ENCODE peak calls at places on chromosome 12, in ten cellular contexts. One of them, this sample, is unnamed. For H3K27me3, the result is how much of the 10 kb centered on the place peaks cover.

GRCh38 chr12:131561891-131562684 is 148.8 kb upstream of the SFSWAP start:
- DNase-seq in GM23338: no peak
- DNase-seq in thoracic aorta: no peak
- DNase-seq in CD4-positive, alpha-beta memory T cell: no peak
- DNase-seq in MM.1S: no peak
- DNase-seq in left ventricle myocardium inferior: no peak
- DNase-seq in right lobe of liver: no peak
- DNase-seq in CD8-positive, alpha-beta T cell: no peak
- DNase-seq in testis: no peak
- DNase-seq in CD8-positive, alpha-beta memory T cell: no peak
- DNase-seq in this sample: no peak

GRCh38 chr12:30652034-30652696 is 43.5 kb downstream of the IPO8 start:
- DNase-seq in GM23338: no peak
- DNase-seq in thoracic aorta: no peak
- DNase-seq in CD4-positive, alpha-beta memory T cell: no peak
- DNase-seq in MM.1S: no peak
- DNase-seq in left ventricle myocardium inferior: no peak
- DNase-seq in right lobe of liver: no peak
- DNase-seq in CD8-positive, alpha-beta T cell: no peak
- DNase-seq in testis: no peak
- DNase-seq in CD8-positive, alpha-beta memory T cell: no peak
- DNase-seq in this sample: no peak

GRCh38 chr12:15001733-15002471 is 29.1 kb downstream of the PDE6H start:
- DNase-seq in GM23338: peak
- DNase-seq in thoracic aorta: no peak
- DNase-seq in CD4-positive, alpha-beta memory T cell: no peak
- DNase-seq in MM.1S: no peak
- DNase-seq in left ventricle myocardium inferior: peak
- DNase-seq in right lobe of liver: no peak
- DNase-seq in CD8-positive, alpha-beta T cell: no peak
- DNase-seq in testis: peak
- DNase-seq in CD8-positive, alpha-beta memory T cell: no peak
- DNase-seq in this sample: no peak

GRCh38 chr12:47071241-47071852 is 8.1 kb upstream of the PCED1B start:
- DNase-seq in GM23338: peak
- DNase-seq in thoracic aorta: no peak
- DNase-seq in CD4-positive, alpha-beta memory T cell: peak
- DNase-seq in MM.1S: peak
- DNase-seq in left ventricle myocardium inferior: no peak
- DNase-seq in right lobe of liver: no peak
- DNase-seq in CD8-positive, alpha-beta T cell: peak
- DNase-seq in testis: no peak
- DNase-seq in CD8-positive, alpha-beta memory T cell: no peak
- DNase-seq in this sample: no peak

GRCh38 chr12:92927055-92927435 is 2.0 kb downstream of the EEA1 start:
- DNase-seq in GM23338: peak
- DNase-seq in thoracic aorta: no peak
- DNase-seq in CD4-positive, alpha-beta memory T cell: no peak
- DNase-seq in MM.1S: peak
- DNase-seq in left ventricle myocardium inferior: no peak
- DNase-seq in right lobe of liver: no peak
- DNase-seq in CD8-positive, alpha-beta T cell: peak
- DNase-seq in testis: no peak
- DNase-seq in CD8-positive, alpha-beta memory T cell: peak
- DNase-seq in this sample: peak

GRCh38 chr12:11580125-11580751 is 69.2 kb upstream of the ETV6 start:
- DNase-seq in GM23338: no peak
- DNase-seq in thoracic aorta: no peak
- DNase-seq in CD4-positive, alpha-beta memory T cell: no peak
- DNase-seq in MM.1S: no peak
- DNase-seq in left ventricle myocardium inferior: no peak
- DNase-seq in right lobe of liver: no peak
- DNase-seq in CD8-positive, alpha-beta T cell: no peak
- DNase-seq in testis: peak
- DNase-seq in CD8-positive, alpha-beta memory T cell: no peak
- DNase-seq in this sample: no peak

GRCh38 chr12:88299567-88300101 is 157.5 kb downstream of the TMTC3 start:
- DNase-seq in GM23338: no peak
- DNase-seq in thoracic aorta: peak
- DNase-seq in CD4-positive, alpha-beta memory T cell: no peak
- DNase-seq in MM.1S: peak
- DNase-seq in left ventricle myocardium inferior: no peak
- DNase-seq in right lobe of liver: no peak
- DNase-seq in CD8-positive, alpha-beta T cell: no peak
- DNase-seq in testis: no peak
- DNase-seq in CD8-positive, alpha-beta memory T cell: no peak
- DNase-seq in this sample: no peak

GRCh38 chr12:23640754-23641153 is 308.7 kb downstream of the SOX5 start:
- DNase-seq in GM23338: peak
- DNase-seq in thoracic aorta: no peak
- DNase-seq in CD4-positive, alpha-beta memory T cell: no peak
- DNase-seq in MM.1S: no peak
- DNase-seq in left ventricle myocardium inferior: no peak
- DNase-seq in right lobe of liver: no peak
- DNase-seq in CD8-positive, alpha-beta T cell: no peak
- DNase-seq in testis: no peak
- DNase-seq in CD8-positive, alpha-beta memory T cell: no peak
- DNase-seq in this sample: no peak

GRCh38 chr12:63066782-63067181 is 84.2 kb downstream of the AVPR1A start:
- DNase-seq in GM23338: peak
- DNase-seq in thoracic aorta: no peak
- DNase-seq in CD4-positive, alpha-beta memory T cell: no peak
- DNase-seq in MM.1S: no peak
- DNase-seq in left ventricle myocardium inferior: no peak
- DNase-seq in right lobe of liver: no peak
- DNase-seq in CD8-positive, alpha-beta T cell: no peak
- DNase-seq in testis: no peak
- DNase-seq in CD8-positive, alpha-beta memory T cell: no peak
- DNase-seq in this sample: no peak

GRCh38 chr12:1592444-1593231 is 1.7 kb downstream of the FBXL14 start:
- DNase-seq in GM23338: peak
- DNase-seq in thoracic aorta: no peak
- DNase-seq in CD4-positive, alpha-beta memory T cell: peak
- DNase-seq in MM.1S: peak
- DNase-seq in left ventricle myocardium inferior: no peak
- DNase-seq in right lobe of liver: no peak
- DNase-seq in CD8-positive, alpha-beta T cell: peak
- DNase-seq in testis: peak
- DNase-seq in CD8-positive, alpha-beta memory T cell: peak
- DNase-seq in this sample: peak

GRCh38 chr12:88662093-88662492 is 81.8 kb upstream of the KITLG start:
- DNase-seq in GM23338: no peak
- DNase-seq in thoracic aorta: no peak
- DNase-seq in CD4-positive, alpha-beta memory T cell: no peak
- DNase-seq in MM.1S: no peak
- DNase-seq in left ventricle myocardium inferior: no peak
- DNase-seq in right lobe of liver: no peak
- DNase-seq in CD8-positive, alpha-beta T cell: no peak
- DNase-seq in testis: no peak
- DNase-seq in CD8-positive, alpha-beta memory T cell: no peak
- DNase-seq in this sample: no peak

GRCh38 chr12:52771088-52771487 is 6.1 kb downstream of the KRT76 start:
- DNase-seq in GM23338: no peak
- DNase-seq in thoracic aorta: no peak
- DNase-seq in CD4-positive, alpha-beta memory T cell: no peak
- DNase-seq in MM.1S: no peak
- DNase-seq in left ventricle myocardium inferior: no peak
- DNase-seq in right lobe of liver: no peak
- DNase-seq in CD8-positive, alpha-beta T cell: no peak
- DNase-seq in testis: no peak
- DNase-seq in CD8-positive, alpha-beta memory T cell: no peak
- DNase-seq in this sample: no peak

GRCh38 chr12:52768479-52769200 is 8.5 kb downstream of the KRT76 start:
- DNase-seq in GM23338: no peak
- DNase-seq in thoracic aorta: no peak
- DNase-seq in CD4-positive, alpha-beta memory T cell: no peak
- DNase-seq in MM.1S: no peak
- DNase-seq in left ventricle myocardium inferior: no peak
- DNase-seq in right lobe of liver: no peak
- DNase-seq in CD8-positive, alpha-beta T cell: no peak
- DNase-seq in testis: no peak
- DNase-seq in CD8-positive, alpha-beta memory T cell: no peak
- DNase-seq in this sample: no peak

GRCh38 chr12:52769946-52770345 is 7.2 kb downstream of the KRT76 start:
- DNase-seq in GM23338: no peak
- DNase-seq in thoracic aorta: no peak
- DNase-seq in CD4-positive, alpha-beta memory T cell: no peak
- DNase-seq in MM.1S: no peak
- DNase-seq in left ventricle myocardium inferior: no peak
- DNase-seq in right lobe of liver: no peak
- DNase-seq in CD8-positive, alpha-beta T cell: no peak
- DNase-seq in testis: no peak
- DNase-seq in CD8-positive, alpha-beta memory T cell: no peak
- DNase-seq in this sample: no peak

GRCh38 chr12:52767427-52767826 is 9.7 kb downstream of the KRT76 start:
- DNase-seq in GM23338: no peak
- DNase-seq in thoracic aorta: no peak
- DNase-seq in CD4-positive, alpha-beta memory T cell: no peak
- DNase-seq in MM.1S: no peak
- DNase-seq in left ventricle myocardium inferior: no peak
- DNase-seq in right lobe of liver: no peak
- DNase-seq in CD8-positive, alpha-beta T cell: no peak
- DNase-seq in testis: no peak
- DNase-seq in CD8-positive, alpha-beta memory T cell: no peak
- DNase-seq in this sample: no peak

DNA sequence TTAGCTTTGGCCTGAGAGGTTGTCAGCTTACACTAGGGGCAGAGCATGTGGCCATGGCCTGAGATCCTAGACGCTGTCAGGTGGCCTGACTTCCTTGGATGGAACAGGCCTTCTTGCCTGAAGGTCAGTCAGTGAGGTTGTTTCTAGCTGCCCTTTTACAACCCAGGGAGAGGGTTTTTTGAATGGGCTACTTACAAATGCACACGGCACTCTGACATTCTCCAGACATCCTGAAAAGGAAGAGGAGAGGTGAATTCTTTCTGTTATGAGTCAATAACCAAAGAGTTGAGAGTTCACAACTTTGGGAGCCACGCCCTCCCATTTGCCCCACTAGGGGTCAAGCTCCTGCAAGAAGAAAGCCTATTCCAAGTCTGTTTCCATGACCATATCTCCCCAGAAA is 7.8 kb downstream of the KRT76 start:
- DNase-seq in GM23338: no peak
- DNase-seq in thoracic aorta: no peak
- DNase-seq in CD4-positive, alpha-beta memory T cell: no peak
- DNase-seq in MM.1S: no peak
- DNase-seq in left ventricle myocardium inferior: no peak
- DNase-seq in right lobe of liver: no peak
- DNase-seq in CD8-positive, alpha-beta T cell: no peak
- DNase-seq in testis: no peak
- DNase-seq in CD8-positive, alpha-beta memory T cell: no peak
- DNase-seq in this sample: no peak
- H3K27me3 ChIP-seq in GM23338: under half
- H3K27me3 ChIP-seq in thoracic aorta: under half
- H3K27me3 ChIP-seq in CD4-positive, alpha-beta memory T cell: under half
- H3K27me3 ChIP-seq in MM.1S: half or more
- H3K27me3 ChIP-seq in left ventricle myocardium inferior: half or more
- H3K27me3 ChIP-seq in right lobe of liver: under half
- H3K27me3 ChIP-seq in CD8-positive, alpha-beta T cell: under half
- H3K27me3 ChIP-seq in testis: under half
- H3K27me3 ChIP-seq in CD8-positive, alpha-beta memory T cell: under half
- H3K27me3 ChIP-seq in this sample: under half

GRCh38 chr12:113586461-113586860 is 114.8 kb upstream of the LHX5 start:
- DNase-seq in GM23338: no peak
- DNase-seq in thoracic aorta: no peak
- DNase-seq in CD4-positive, alpha-beta memory T cell: no peak
- DNase-seq in MM.1S: no peak
- DNase-seq in left ventricle myocardium inferior: no peak
- DNase-seq in right lobe of liver: no peak
- DNase-seq in CD8-positive, alpha-beta T cell: no peak
- DNase-seq in testis: no peak
- DNase-seq in CD8-positive, alpha-beta memory T cell: no peak
- DNase-seq in this sample: no peak
- H3K27me3 ChIP-seq in GM23338: under half
- H3K27me3 ChIP-seq in thoracic aorta: under half
- H3K27me3 ChIP-seq in CD4-positive, alpha-beta memory T cell: under half
- H3K27me3 ChIP-seq in MM.1S: under half
- H3K27me3 ChIP-seq in left ventricle myocardium inferior: half or more
- H3K27me3 ChIP-seq in right lobe of liver: under half
- H3K27me3 ChIP-seq in CD8-positive, alpha-beta T cell: under half
- H3K27me3 ChIP-seq in testis: under half
- H3K27me3 ChIP-seq in CD8-positive, alpha-beta memory T cell: under half
- H3K27me3 ChIP-seq in this sample: under half

DNA sequence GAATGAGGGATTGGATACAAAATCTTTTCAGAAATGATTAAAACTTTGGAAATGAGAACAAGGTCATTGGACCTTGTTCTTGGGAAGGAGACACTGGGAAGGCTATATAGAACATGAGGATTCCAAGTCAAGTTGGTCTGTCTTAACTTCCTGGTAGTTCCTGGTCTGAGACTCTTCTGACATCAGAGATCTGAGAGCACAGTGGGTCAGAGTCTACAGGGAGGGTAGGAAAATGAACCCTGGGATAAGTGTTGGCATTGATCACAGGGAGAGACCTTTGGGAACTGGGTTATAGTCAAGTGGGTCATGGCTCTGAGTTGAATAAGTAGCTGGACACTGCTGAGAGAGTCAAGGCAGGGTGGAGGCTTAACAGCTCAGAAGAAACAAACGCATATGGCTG is 17.3 kb upstream of the KCNA1 start:
- DNase-seq in GM23338: no peak
- DNase-seq in thoracic aorta: no peak
- DNase-seq in CD4-positive, alpha-beta memory T cell: no peak
- DNase-seq in MM.1S: no peak
- DNase-seq in left ventricle myocardium inferior: no peak
- DNase-seq in right lobe of liver: no peak
- DNase-seq in CD8-positive, alpha-beta T cell: no peak
- DNase-seq in testis: no peak
- DNase-seq in CD8-positive, alpha-beta memory T cell: no peak
- DNase-seq in this sample: no peak
- H3K27me3 ChIP-seq in GM23338: under half
- H3K27me3 ChIP-seq in thoracic aorta: under half
- H3K27me3 ChIP-seq in CD4-positive, alpha-beta memory T cell: under half
- H3K27me3 ChIP-seq in MM.1S: under half
- H3K27me3 ChIP-seq in left ventricle myocardium inferior: half or more
- H3K27me3 ChIP-seq in right lobe of liver: under half
- H3K27me3 ChIP-seq in CD8-positive, alpha-beta T cell: under half
- H3K27me3 ChIP-seq in testis: under half
- H3K27me3 ChIP-seq in CD8-positive, alpha-beta memory T cell: under half
- H3K27me3 ChIP-seq in this sample: under half

DNA sequence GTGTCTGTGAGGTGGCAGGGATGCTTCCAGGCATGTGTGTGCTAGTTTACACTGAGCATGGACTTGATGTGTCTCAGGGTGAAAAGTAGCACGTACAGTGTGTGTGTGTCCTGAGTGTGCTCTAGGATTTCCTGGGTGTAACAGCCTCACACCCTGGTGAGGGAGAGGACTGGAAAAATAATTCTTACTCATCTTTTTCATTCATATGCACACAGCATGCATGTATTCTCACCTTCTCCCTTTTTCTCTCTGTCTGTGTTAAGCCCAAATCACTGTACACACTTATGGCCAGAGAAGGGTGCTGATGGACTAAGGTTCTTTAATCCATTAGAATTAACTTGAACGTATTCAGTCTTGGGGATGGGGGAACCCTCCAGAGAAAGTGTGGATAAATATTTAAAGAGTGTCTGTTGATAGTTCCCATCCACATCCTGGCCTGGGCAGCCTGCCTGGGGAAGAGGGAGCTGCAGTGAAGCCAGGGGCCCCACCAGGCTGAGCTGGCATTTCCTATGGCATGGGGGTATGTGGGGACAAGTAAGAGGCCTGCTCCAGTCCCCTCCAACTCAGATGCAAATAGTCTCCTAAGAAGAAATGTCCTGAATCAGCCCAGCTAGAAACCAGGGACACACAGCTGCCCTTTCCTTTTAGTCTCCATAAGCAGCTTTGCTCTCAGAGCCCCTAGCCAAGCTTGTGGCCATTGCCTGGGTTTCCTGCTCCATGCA is 1.1 kb upstream of the HOXC8 start:
- DNase-seq in GM23338: no peak
- DNase-seq in thoracic aorta: no peak
- DNase-seq in CD4-positive, alpha-beta memory T cell: no peak
- DNase-seq in MM.1S: no peak
- DNase-seq in left ventricle myocardium inferior: no peak
- DNase-seq in right lobe of liver: no peak
- DNase-seq in CD8-positive, alpha-beta T cell: no peak
- DNase-seq in testis: no peak
- DNase-seq in CD8-positive, alpha-beta memory T cell: no peak
- DNase-seq in this sample: no peak
- H3K27me3 ChIP-seq in GM23338: half or more
- H3K27me3 ChIP-seq in thoracic aorta: under half
- H3K27me3 ChIP-seq in CD4-positive, alpha-beta memory T cell: half or more
- H3K27me3 ChIP-seq in MM.1S: half or more
- H3K27me3 ChIP-seq in left ventricle myocardium inferior: half or more
- H3K27me3 ChIP-seq in right lobe of liver: under half
- H3K27me3 ChIP-seq in CD8-positive, alpha-beta T cell: half or more
- H3K27me3 ChIP-seq in testis: under half
- H3K27me3 ChIP-seq in CD8-positive, alpha-beta memory T cell: half or more
- H3K27me3 ChIP-seq in this sample: half or more